ENCODE peak calls at places on chromosomes 16 and 17, in nine cellular contexts. D is neural progenitor cell, C is HFFc6, Q is cardiac muscle cell, T is heart left ventricle, B is Calu3, H is NB4, A is mammary epithelial cell, Y is B cell. X is an unnamed sample.

GRCh38 chr17:56009795-56010715 is 143.2 kb upstream of the ANKFN1 start:
- DNase-seq in Q (peak), B (no peak), T (no peak), Y (no peak), A (no peak), D (peak), H (no peak), C (no peak), X (no peak)

GRCh38 chr17:31525801-31526549 is 134.5 kb downstream of the RAB11FIP4 start:
- DNase-seq in H (no peak), B (peak), C (no peak), Q (no peak), D (peak), T (no peak), Y (no peak), A (no peak), X (no peak)

GRCh38 chr17:48548687-48549621 is 4.0 kb upstream of the HOXB2 start:
- DNase-seq in B (no peak), A (peak), Q (no peak), T (no peak), C (no peak), Y (no peak), D (no peak), H (no peak), X (no peak)

GRCh38 chr16:30139895-30140481 is 17.0 kb upstream of the MAPK3 start:
- DNase-seq in C (no peak), Q (no peak), A (no peak), D (no peak), H (peak), T (no peak), Y (no peak), B (no peak), X (no peak)

GRCh38 chr16:23948949-23949392 is 113.2 kb downstream of the PRKCB start:
- DNase-seq in H (no peak), Y (no peak), Q (no peak), D (no peak), A (no peak), B (no peak), T (no peak), C (no peak), X (peak)

GRCh38 chr16:88448461-88449266 is 4.4 kb upstream of the ZFPM1 start:
- DNase-seq in Q (no peak), D (no peak), T (no peak), Y (no peak), H (peak), C (no peak), A (no peak), B (no peak), X (no peak)

GRCh38 chr16:9647981-9648701 is 534.1 kb downstream of the GRIN2A start:
- DNase-seq in A (peak), H (peak), C (peak), T (no peak), Q (peak), Y (no peak), B (peak), D (peak), X (peak)

GRCh38 chr16:2790631-2791030 is 3.3 kb upstream of the PRSS33 start:
- DNase-seq in B (no peak), A (no peak), Q (no peak), D (no peak), H (no peak), C (no peak), Y (no peak), T (peak), X (no peak)

GRCh38 chr16:30371248-30371816 is 1.0 kb upstream of the TBC1D10B start:
- DNase-seq in H (no peak), B (no peak), D (no peak), A (no peak), Q (no peak), Y (no peak), T (no peak), C (no peak), X (no peak)

GRCh38 chr17:44971776-44972483 is 3.8 kb upstream of the C1QL1 start:
- DNase-seq in Y (no peak), Q (no peak), C (peak), D (no peak), A (peak), B (no peak), H (no peak), T (no peak), X (no peak)

GRCh38 chr16:31455601-31456314 is 3.5 kb upstream of the ARMC5 start:
- DNase-seq in B (peak), D (peak), T (no peak), C (no peak), H (peak), Q (peak), A (no peak), Y (no peak), X (no peak)

GRCh38 chr17:28570716-28571254 is 539 bp downstream of the PIGS start:
- DNase-seq in A (no peak), T (no peak), Y (peak), D (peak), Q (peak), C (no peak), H (peak), B (peak), X (peak)

GRCh38 chr17:77647531-77647930 is 311.0 kb upstream of the TNRC6C start:
- DNase-seq in H (no peak), T (no peak), Q (no peak), C (no peak), Y (no peak), D (no peak), A (no peak), B (no peak), X (no peak)

GRCh38 chr16:60905806-60906205 is 1130.4 kb downstream of the CDH8 start:
- DNase-seq in B (no peak), D (peak), T (no peak), Y (no peak), H (no peak), C (no peak), Q (no peak), A (no peak), X (no peak)

GRCh38 chr16:89360760-89361435 is 129.5 kb downstream of the ANKRD11 start:
- DNase-seq in T (no peak), H (peak), B (no peak), Q (no peak), Y (peak), A (no peak), D (no peak), C (no peak), X (peak)

GRCh38 chr16:4180511-4180910 is 61.4 kb downstream of the SRL start:
- DNase-seq in Y (no peak), D (no peak), Q (no peak), B (no peak), H (no peak), C (no peak), A (no peak), T (no peak), X (no peak)

GRCh38 chr16:76441391-76441790 is 164.2 kb downstream of the CNTNAP4 start:
- DNase-seq in A (no peak), H (no peak), T (no peak), Q (no peak), B (no peak), C (no peak), Y (no peak), D (no peak), X (no peak)

GRCh38 chr16:84042879-84043485 is 387 bp upstream of the SLC38A8 start:
- DNase-seq in B (peak), Y (no peak), D (peak), T (no peak), Q (peak), H (no peak), C (no peak), A (no peak), X (no peak)

GRCh38 chr16:89119661-89120141 is 26.0 kb downstream of the ACSF3 start:
- DNase-seq in H (no peak), Q (no peak), B (no peak), T (no peak), A (no peak), Y (no peak), D (no peak), C (no peak), X (no peak)

GRCh38 chr16:68290455-68290854 is 20.3 kb downstream of the SLC7A6OS start:
- DNase-seq in H (no peak), A (no peak), Q (no peak), T (no peak), C (no peak), D (no peak), B (no peak), Y (no peak), X (no peak)

GRCh38 chr16:9148376-9149015 is 57.1 kb downstream of the HAPSTR1 start:
- DNase-seq in Q (no peak), D (no peak), Y (no peak), B (no peak), T (no peak), C (no peak), H (no peak), A (no peak), X (no peak)

GRCh38 chr16:82287948-82288347 is 117.9 kb upstream of the MPHOSPH6 start:
- DNase-seq in Q (no peak), T (no peak), D (no peak), B (no peak), H (no peak), C (no peak), Y (no peak), A (no peak), X (no peak)

GRCh38 chr16:12677472-12677871 is 126.2 kb downstream of the CPPED1 start:
- DNase-seq in C (no peak), A (no peak), H (peak), B (no peak), Q (no peak), D (no peak), Y (no peak), T (no peak), X (no peak)

GRCh38 chr16:57639172-57639571 is 10.7 kb downstream of the ADGRG1 start:
- DNase-seq in Y (no peak), B (no peak), D (peak), T (peak), H (no peak), Q (peak), C (no peak), A (no peak), X (no peak)

GRCh38 chr17:5812590-5812989 is 228.3 kb upstream of the NLRP1 start:
- DNase-seq in C (no peak), B (no peak), D (no peak), Y (no peak), Q (no peak), T (no peak), A (no peak), H (no peak), X (no peak)

GRCh38 chr17:34412022-34412421 is 49.0 kb upstream of the CCL1 start:
- DNase-seq in B (no peak), T (no peak), Y (no peak), H (no peak), Q (no peak), A (no peak), D (no peak), C (no peak), X (no peak)

GRCh38 chr16:51538707-51539604 is 387.9 kb upstream of the SALL1 start:
- DNase-seq in D (peak), C (peak), T (peak), Y (no peak), A (peak), B (peak), H (peak), Q (no peak), X (no peak)

GRCh38 chr17:21373034-21373433 is 3.1 kb upstream of the KCNJ12 start:
- DNase-seq in T (no peak), D (no peak), Q (no peak), H (peak), Y (no peak), B (no peak), A (no peak), C (no peak), X (no peak)

GRCh38 chr17:73492802-73493139 is 151.5 kb downstream of the SDK2 start:
- DNase-seq in Y (no peak), T (no peak), B (no peak), D (no peak), C (no peak), A (no peak), H (no peak), Q (peak), X (no peak)

GRCh38 chr17:48995871-48996695 is 1.1 kb upstream of the IGF2BP1 start:
- DNase-seq in B (no peak), Q (peak), C (no peak), D (peak), Y (peak), H (peak), A (no peak), T (no peak), X (peak)

GRCh38 chr17:75335315-75335714 is 46.1 kb upstream of the SLC25A19 start:
- DNase-seq in Y (no peak), H (no peak), T (no peak), D (no peak), Q (no peak), C (no peak), B (no peak), A (no peak), X (no peak)

GRCh38 chr16:66888647-66889615 is 8.6 kb downstream of the PDP2 start:
- DNase-seq in H (no peak), Y (no peak), Q (no peak), A (no peak), T (no peak), D (no peak), B (no peak), C (no peak), X (no peak)

GRCh38 chr17:51298508-51299371 is 38.4 kb downstream of the UTP18 start:
- DNase-seq in C (peak), H (peak), D (peak), Y (no peak), B (peak), T (no peak), A (peak), Q (peak), X (peak)

GRCh38 chr17:3972281-3972731 is 8.1 kb upstream of the ATP2A3 start:
- DNase-seq in H (peak), T (no peak), A (no peak), Y (no peak), Q (no peak), C (no peak), D (no peak), B (no peak), X (no peak)

GRCh38 chr16:50326835-50327465 is 41.8 kb downstream of the BRD7 start:
- DNase-seq in A (peak), D (peak), Y (peak), H (peak), C (no peak), Q (peak), B (no peak), T (no peak), X (peak)

GRCh38 chr16:83953796-83954576 is 946 bp downstream of the OSGIN1 start:
- DNase-seq in Q (peak), C (peak), D (peak), Y (no peak), B (peak), T (no peak), H (peak), A (peak), X (peak)

GRCh38 chr17:17729620-17730249 is 48.5 kb downstream of the RAI1 start:
- DNase-seq in D (peak), Q (peak), A (no peak), H (peak), B (peak), C (no peak), T (no peak), Y (peak), X (peak)
- TF ChIP-seq CTCF in D (peak), Q (peak), A (peak), H (peak), B (peak), C (peak), T (peak), Y (peak), X (peak)

DNA sequence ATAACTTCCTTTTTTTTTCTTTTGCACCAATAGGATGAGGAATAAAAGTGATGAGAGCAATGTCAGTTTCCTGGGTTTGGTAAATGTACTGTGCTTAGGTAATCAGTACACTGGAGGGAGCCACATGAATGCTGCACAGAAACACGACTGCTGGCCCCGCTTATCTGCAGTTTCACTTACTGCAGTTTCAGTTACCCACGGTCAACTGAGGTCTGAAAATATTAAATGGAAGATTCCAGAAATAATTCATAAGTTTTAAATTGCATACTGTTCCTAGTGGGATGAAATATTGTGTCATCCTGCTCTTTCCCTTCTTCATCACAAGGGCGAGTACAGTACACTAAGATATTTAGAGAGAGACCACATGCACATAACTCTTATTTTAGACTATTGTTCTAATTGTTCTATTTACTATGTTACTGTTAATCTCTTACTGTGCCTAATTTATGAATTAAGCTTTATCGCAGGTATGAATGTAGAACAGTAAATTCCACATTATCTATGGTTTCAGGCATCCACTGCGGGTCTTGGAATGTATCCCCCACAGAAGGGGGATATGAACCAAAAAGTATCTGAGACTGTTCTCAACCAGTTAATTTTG is 6.4 kb upstream of the LGALS3BP start:
- DNase-seq in Q (no peak), C (peak), A (no peak), D (no peak), B (no peak), H (peak), T (no peak), Y (peak), X (no peak)
- TF ChIP-seq CTCF in Q (peak), C (peak), A (no peak), D (no peak), B (no peak), H (peak), T (peak), Y (no peak), X (peak)

DNA sequence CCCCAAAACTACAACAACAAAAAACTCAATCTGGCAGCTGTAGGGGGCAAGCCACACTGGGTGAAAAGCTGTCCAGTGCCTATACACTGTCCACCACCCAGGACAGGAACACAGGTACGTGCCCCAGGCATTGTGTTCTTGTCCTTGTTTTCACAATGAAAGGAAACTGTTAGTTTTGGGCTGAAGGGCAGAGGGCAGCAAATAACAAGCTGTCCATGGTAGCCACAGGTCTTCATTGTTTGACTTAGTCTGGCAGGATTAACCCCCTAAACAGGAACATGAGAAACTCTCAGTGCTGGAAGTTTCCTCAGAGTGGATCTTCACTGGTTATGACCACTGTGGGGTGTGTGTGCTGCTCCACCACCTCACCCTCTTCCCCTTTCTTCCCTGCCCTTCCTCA is 224.6 kb upstream of the N4BP1 start:
- DNase-seq in T (no peak), Y (no peak), C (no peak), B (no peak), A (no peak), D (peak), H (no peak), Q (no peak), X (no peak)
- TF ChIP-seq CTCF in T (no peak), Y (no peak), C (no peak), B (no peak), A (no peak), D (peak), H (no peak), Q (no peak), X (no peak)

GRCh38 chr16:86498155-86498651 is 12.1 kb upstream of the FOXF1 start:
- DNase-seq in B (no peak), D (peak), C (no peak), Y (no peak), H (no peak), A (no peak), Q (no peak), T (no peak), X (no peak)
- TF ChIP-seq CTCF in B (no peak), D (peak), C (peak), Y (no peak), H (no peak), A (no peak), Q (peak), T (no peak), X (no peak)

X was measured in GM13976.